ENCODE peak calls at places on chromosomes 2 and 18, in five cellular contexts. N is activated T-cell treated with anti-CD3 and anti-CD28 coated beads for 48 hours, X is transverse colon, J is RKO, L is Peyer's patch. U is an unnamed sample.

GRCh38 chr2:37781028-37781427 is 109.6 kb upstream of the CDC42EP3 start:
- DNase-seq in J (no peak), X (no peak), N (no peak), L (no peak), U (no peak)

GRCh38 chr18:3605562-3606443 is 155.8 kb downstream of the TGIF1 start:
- DNase-seq in J (peak; percentile 83), X (no peak), L (no peak), N (no peak), U (no peak)

GRCh38 chr2:13745324-13745723 is 887.2 kb upstream of the LRATD1 start:
- DNase-seq in N (no peak), X (no peak), J (no peak), L (no peak), U (no peak)

GRCh38 chr18:1057367-1057766 is 152.7 kb downstream of the ADCYAP1 start:
- DNase-seq in X (no peak), J (no peak), N (no peak), L (no peak), U (no peak)

GRCh38 chr18:46672062-46672970 is 15.3 kb upstream of the LOXHD1 start:
- DNase-seq in L (no peak), N (no peak), X (no peak), J (no peak), U (no peak)

GRCh38 chr2:189149981-189150380 is 29.6 kb downstream of the COL5A2 start:
- DNase-seq in N (no peak), L (no peak), J (no peak), X (no peak), U (no peak)

GRCh38 chr2:130829020-130829419 is 7.7 kb upstream of the ARHGEF4 start:
- DNase-seq in L (no peak), N (no peak), X (no peak), J (no peak), U (no peak)

GRCh38 chr2:55763721-55764120 is 70.1 kb upstream of the PNPT1 start:
- DNase-seq in X (no peak), J (no peak), N (no peak), L (no peak), U (no peak)

GRCh38 chr2:27118525-27119329 is at the start of gene CGREF1:
- DNase-seq in X (peak; percentile 32), N (peak; percentile 12), L (peak; percentile 70), J (no peak), U (no peak)

GRCh38 chr2:140659293-140659692 is 1471.5 kb downstream of the LRP1B start:
- DNase-seq in X (no peak), N (no peak), L (no peak), J (no peak), U (no peak)

GRCh38 chr2:72999729-73000725 is 71.5 kb downstream of the SFXN5 start:
- DNase-seq in L (peak; percentile 45), X (no peak), N (peak; percentile 5), J (no peak), U (no peak)

GRCh38 chr2:27762951-27763906 is 8.3 kb upstream of the MRPL33 start:
- DNase-seq in L (no peak), X (no peak), N (no peak), J (no peak), U (no peak)

GRCh38 chr18:25830787-25831186 is 259.6 kb downstream of the SS18 start:
- DNase-seq in N (no peak), J (peak; percentile 12), L (no peak), X (no peak), U (no peak)

GRCh38 chr2:47080888-47081301 is 74.2 kb downstream of the STPG4 start:
- DNase-seq in N (no peak), J (no peak), L (peak; percentile 41), X (no peak), U (no peak)

GRCh38 chr2:86372641-86373502 is 35.4 kb upstream of the REEP1 start:
- DNase-seq in J (peak; percentile 48), L (no peak), X (peak; percentile 60), N (no peak), U (no peak)

GRCh38 chr2:112142525-112143078 is 4.4 kb downstream of the FBLN7 start:
- DNase-seq in X (no peak), N (no peak), J (no peak), L (no peak), U (peak; percentile 27)

GRCh38 chr18:44895176-44895798 is 214.6 kb downstream of the SETBP1 start:
- DNase-seq in N (no peak), X (peak; percentile 76), J (peak; percentile 1), L (peak; percentile 55), U (no peak)

GRCh38 chr2:17892726-17893534 is 14.5 kb downstream of the KCNS3 start:
- DNase-seq in N (no peak), J (no peak), X (peak; percentile 39), L (no peak), U (no peak)

GRCh38 chr2:216064014-216064630 is 17.5 kb downstream of the PECR start:
- DNase-seq in J (no peak), X (no peak), L (no peak), N (no peak), U (no peak)

GRCh38 chr2:227163445-227163997 is 484 bp downstream of the COL4A4 start:
- DNase-seq in N (no peak), J (no peak), X (peak; percentile 46), L (no peak), U (no peak)

GRCh38 chr2:206276169-206276927 is 1.9 kb downstream of the ZDBF2 start:
- DNase-seq in L (no peak), N (no peak), X (no peak), J (no peak), U (no peak)

GRCh38 chr2:64295326-64296149 is 151.3 kb upstream of the PELI1 start:
- DNase-seq in N (peak; percentile 49), L (no peak), J (no peak), X (no peak), U (no peak)

GRCh38 chr2:37698931-37699481 is 27.6 kb upstream of the CDC42EP3 start:
- DNase-seq in L (no peak), N (no peak), J (no peak), X (no peak), U (no peak)

GRCh38 chr2:128438091-128438490 is 119.4 kb upstream of the HS6ST1 start:
- DNase-seq in N (no peak), X (no peak), J (no peak), L (no peak), U (peak; percentile 37)

GRCh38 chr2:205695460-205695979 is 13.2 kb downstream of the NRP2 start:
- DNase-seq in L (no peak), N (no peak), J (no peak), X (no peak), U (no peak)

GRCh38 chr2:199818001-199818400 is 33.0 kb downstream of the FTCDNL1 start:
- DNase-seq in X (no peak), L (no peak), N (no peak), J (no peak), U (no peak)

GRCh38 chr2:102273619-102274211 is 37.6 kb upstream of the IL1RL1 start:
- DNase-seq in L (no peak), J (no peak), N (no peak), X (no peak), U (peak; percentile 56)